ENCODE peak calls at places on chromosome 7, in six cellular contexts. One of them, this sample, is unnamed.

GRCh38 chr7:14760730-14761129 is 141.8 kb downstream of the DGKB start:
- DNase-seq in stomach: no peak
- DNase-seq in SK-N-SH: no peak
- DNase-seq in K562: no peak
- DNase-seq in ovary: no peak
- DNase-seq in GM12878: no peak
- DNase-seq in this sample: no peak

GRCh38 chr7:40546616-40547501 is 412.1 kb downstream of the SUGCT start:
- DNase-seq in ovary: no peak
- DNase-seq in GM12878: no peak
- DNase-seq in SK-N-SH: no peak
- DNase-seq in stomach: no peak
- DNase-seq in K562: no peak
- DNase-seq in this sample: no peak

GRCh38 chr7:6558837-6559236 is 7.6 kb upstream of the GRID2IP start:
- DNase-seq in GM12878: no peak
- DNase-seq in SK-N-SH: peak; percentile 88
- DNase-seq in K562: peak; percentile 80
- DNase-seq in ovary: no peak
- DNase-seq in stomach: no peak
- DNase-seq in this sample: no peak

GRCh38 chr7:140810830-140811556 is 113.7 kb downstream of the BRAF start:
- DNase-seq in SK-N-SH: peak; percentile 67
- DNase-seq in GM12878: peak; percentile 51
- DNase-seq in ovary: peak; percentile 21
- DNase-seq in stomach: peak; percentile 59
- DNase-seq in K562: peak; percentile 52
- DNase-seq in this sample: peak; percentile 57

GRCh38 chr7:123030631-123031030 is 35.1 kb upstream of the TAS2R16 start:
- DNase-seq in stomach: no peak
- DNase-seq in GM12878: no peak
- DNase-seq in ovary: no peak
- DNase-seq in K562: no peak
- DNase-seq in SK-N-SH: no peak
- DNase-seq in this sample: no peak

GRCh38 chr7:36597099-36597773 is 127.1 kb downstream of the AOAH start:
- DNase-seq in GM12878: no peak
- DNase-seq in SK-N-SH: no peak
- DNase-seq in ovary: no peak
- DNase-seq in stomach: no peak
- DNase-seq in K562: no peak
- DNase-seq in this sample: no peak

GRCh38 chr7:128217030-128217805 is 23.9 kb upstream of the LEP start:
- DNase-seq in K562: peak; percentile 72
- DNase-seq in stomach: no peak
- DNase-seq in ovary: no peak
- DNase-seq in SK-N-SH: no peak
- DNase-seq in GM12878: no peak
- DNase-seq in this sample: no peak

GRCh38 chr7:108454674-108455523 is 1.3 kb downstream of the NRCAM start:
- DNase-seq in GM12878: no peak
- DNase-seq in stomach: no peak
- DNase-seq in ovary: no peak
- DNase-seq in SK-N-SH: peak; percentile 90
- DNase-seq in K562: no peak
- DNase-seq in this sample: no peak

GRCh38 chr7:151838861-151839381 is 38.0 kb downstream of the PRKAG2 start:
- DNase-seq in SK-N-SH: no peak
- DNase-seq in stomach: no peak
- DNase-seq in GM12878: peak; percentile 17
- DNase-seq in K562: no peak
- DNase-seq in ovary: no peak
- DNase-seq in this sample: no peak

GRCh38 chr7:15326044-15326644 is 235.7 kb downstream of the AGMO start:
- DNase-seq in K562: no peak
- DNase-seq in ovary: no peak
- DNase-seq in stomach: no peak
- DNase-seq in SK-N-SH: peak; percentile 32
- DNase-seq in GM12878: no peak
- DNase-seq in this sample: no peak

GRCh38 chr7:45347804-45348203 is 190.2 kb downstream of the RAMP3 start:
- DNase-seq in stomach: no peak
- DNase-seq in GM12878: no peak
- DNase-seq in K562: no peak
- DNase-seq in SK-N-SH: peak; percentile 85
- DNase-seq in ovary: no peak
- DNase-seq in this sample: no peak

GRCh38 chr7:111753968-111754367 is 191.7 kb upstream of the IMMP2L start:
- DNase-seq in K562: no peak
- DNase-seq in stomach: no peak
- DNase-seq in SK-N-SH: no peak
- DNase-seq in GM12878: no peak
- DNase-seq in ovary: no peak
- DNase-seq in this sample: no peak

GRCh38 chr7:159036916-159037605 is 107.6 kb downstream of the VIPR2 start:
- DNase-seq in GM12878: no peak
- DNase-seq in K562: no peak
- DNase-seq in stomach: no peak
- DNase-seq in ovary: no peak
- DNase-seq in SK-N-SH: no peak
- DNase-seq in this sample: no peak

GRCh38 chr7:36299223-36299760 is 90.4 kb upstream of the ANLN start:
- DNase-seq in ovary: no peak
- DNase-seq in K562: no peak
- DNase-seq in SK-N-SH: no peak
- DNase-seq in stomach: no peak
- DNase-seq in GM12878: no peak
- DNase-seq in this sample: no peak

GRCh38 chr7:7183833-7184463 is 1.6 kb downstream of the C1GALT1 start:
- DNase-seq in ovary: no peak
- DNase-seq in stomach: no peak
- DNase-seq in GM12878: no peak
- DNase-seq in K562: no peak
- DNase-seq in SK-N-SH: no peak
- DNase-seq in this sample: no peak

GRCh38 chr7:114086906-114087651 is 168.3 kb upstream of the PPP1R3A start:
- DNase-seq in ovary: peak; percentile 30
- DNase-seq in GM12878: no peak
- DNase-seq in stomach: no peak
- DNase-seq in K562: no peak
- DNase-seq in SK-N-SH: peak; percentile 33
- DNase-seq in this sample: peak; percentile 72

GRCh38 chr7:95550546-95550945 is 45.8 kb downstream of the PDK4 start:
- DNase-seq in K562: no peak
- DNase-seq in stomach: no peak
- DNase-seq in ovary: no peak
- DNase-seq in SK-N-SH: no peak
- DNase-seq in GM12878: no peak
- DNase-seq in this sample: no peak

GRCh38 chr7:123645516-123645915 is 10.2 kb upstream of the LMOD2 start:
- DNase-seq in ovary: no peak
- DNase-seq in stomach: no peak
- DNase-seq in GM12878: no peak
- DNase-seq in K562: no peak
- DNase-seq in SK-N-SH: no peak
- DNase-seq in this sample: no peak

GRCh38 chr7:98617051-98617959 is at the start of gene NPTX2:
- DNase-seq in ovary: no peak
- DNase-seq in GM12878: no peak
- DNase-seq in SK-N-SH: peak; percentile 99
- DNase-seq in K562: no peak
- DNase-seq in stomach: no peak
- DNase-seq in this sample: no peak

GRCh38 chr7:31373337-31374289 is 33.1 kb upstream of the NEUROD6 start:
- DNase-seq in K562: peak; percentile 55
- DNase-seq in ovary: no peak
- DNase-seq in GM12878: no peak
- DNase-seq in stomach: peak; percentile 43
- DNase-seq in SK-N-SH: peak; percentile 52
- DNase-seq in this sample: no peak

GRCh38 chr7:151008143-151008510 is 16.2 kb downstream of the ATG9B start:
- DNase-seq in stomach: no peak
- DNase-seq in ovary: no peak
- DNase-seq in SK-N-SH: no peak
- DNase-seq in K562: peak; percentile 90
- DNase-seq in GM12878: no peak
- DNase-seq in this sample: no peak

GRCh38 chr7:25820432-25821040 is 331.5 kb upstream of the NFE2L3 start:
- DNase-seq in SK-N-SH: peak; percentile 24
- DNase-seq in GM12878: no peak
- DNase-seq in stomach: no peak
- DNase-seq in K562: peak; percentile 37
- DNase-seq in ovary: no peak
- DNase-seq in this sample: no peak

GRCh38 chr7:131011437-131011752 is 277.4 kb upstream of the KLF14 start:
- DNase-seq in ovary: no peak
- DNase-seq in SK-N-SH: no peak
- DNase-seq in stomach: no peak
- DNase-seq in K562: no peak
- DNase-seq in GM12878: no peak
- DNase-seq in this sample: no peak

GRCh38 chr7:131012477-131013031 is 278.5 kb upstream of the KLF14 start:
- DNase-seq in K562: peak; percentile 58
- DNase-seq in stomach: no peak
- DNase-seq in ovary: no peak
- DNase-seq in SK-N-SH: no peak
- DNase-seq in GM12878: no peak
- DNase-seq in this sample: no peak

GRCh38 chr7:131010714-131011436 is 276.9 kb upstream of the KLF14 start:
- DNase-seq in K562: no peak
- DNase-seq in ovary: no peak
- DNase-seq in GM12878: no peak
- DNase-seq in stomach: no peak
- DNase-seq in SK-N-SH: no peak
- DNase-seq in this sample: no peak

GRCh38 chr7:131013716-131014115 is 279.7 kb upstream of the KLF14 start:
- DNase-seq in stomach: no peak
- DNase-seq in K562: no peak
- DNase-seq in ovary: no peak
- DNase-seq in SK-N-SH: no peak
- DNase-seq in GM12878: no peak
- DNase-seq in this sample: no peak

DNA sequence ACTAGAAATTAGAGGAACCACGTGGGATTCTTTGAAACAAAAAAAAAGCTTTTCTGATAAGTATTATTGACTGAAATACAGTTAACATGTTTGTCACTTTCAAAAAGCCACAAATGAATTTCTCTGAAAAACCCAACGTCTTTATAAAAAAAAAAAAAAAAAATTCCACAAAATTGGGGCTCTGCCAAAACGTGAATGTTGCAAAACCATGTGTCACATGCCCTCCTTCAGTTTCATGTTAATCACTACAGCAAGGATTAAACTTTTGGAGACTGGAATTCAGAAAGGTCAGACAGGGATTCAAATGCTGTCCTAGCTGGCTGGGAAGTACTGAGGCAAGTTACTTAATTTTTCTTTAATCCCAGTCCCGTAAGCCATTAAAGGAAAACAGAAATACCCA is 278.0 kb upstream of the KLF14 start:
- DNase-seq in stomach: no peak
- DNase-seq in K562: no peak
- DNase-seq in SK-N-SH: no peak
- DNase-seq in ovary: no peak
- DNase-seq in GM12878: no peak
- DNase-seq in this sample: no peak
- TF ChIP-seq EP300 in stomach: no peak
- TF ChIP-seq EP300 in K562: no peak
- TF ChIP-seq EP300 in SK-N-SH: peak; percentile 56
- TF ChIP-seq EP300 in ovary: no peak
- TF ChIP-seq EP300 in GM12878: no peak
- TF ChIP-seq EP300 in this sample: no peak

GRCh38 chr7:149449897-149450296 is 11.0 kb downstream of the ZNF777 start:
- DNase-seq in ovary: no peak
- DNase-seq in GM12878: no peak
- DNase-seq in stomach: no peak
- DNase-seq in SK-N-SH: no peak
- DNase-seq in K562: no peak
- DNase-seq in this sample: peak; percentile 43
- H3K36me3 ChIP-seq in ovary: no peaks in the 10 kb centered on the region
- H3K36me3 ChIP-seq in GM12878: peaks cover 13% of the 10 kb centered on the region
- H3K36me3 ChIP-seq in stomach: peaks cover 95% of the 10 kb centered on the region
- H3K36me3 ChIP-seq in SK-N-SH: peaks cover 58% of the 10 kb centered on the region
- H3K36me3 ChIP-seq in K562: peaks cover 85% of the 10 kb centered on the region
- H3K36me3 ChIP-seq in this sample: peaks cover 85% of the 10 kb centered on the region

GRCh38 chr7:84249651-84250050 is 55.1 kb upstream of the SEMA3A start:
- DNase-seq in ovary: no peak
- DNase-seq in SK-N-SH: no peak
- DNase-seq in stomach: no peak
- DNase-seq in GM12878: no peak
- DNase-seq in K562: no peak
- DNase-seq in this sample: no peak

GRCh38 chr7:84248843-84249242 is 54.3 kb upstream of the SEMA3A start:
- DNase-seq in stomach: no peak
- DNase-seq in SK-N-SH: no peak
- DNase-seq in K562: no peak
- DNase-seq in GM12878: no peak
- DNase-seq in ovary: no peak
- DNase-seq in this sample: no peak

GRCh38 chr7:84247591-84247990 is 53.0 kb upstream of the SEMA3A start:
- DNase-seq in GM12878: no peak
- DNase-seq in SK-N-SH: no peak
- DNase-seq in stomach: no peak
- DNase-seq in ovary: no peak
- DNase-seq in K562: no peak
- DNase-seq in this sample: no peak

GRCh38 chr7:84248267-84248666 is 53.7 kb upstream of the SEMA3A start:
- DNase-seq in stomach: no peak
- DNase-seq in GM12878: peak; percentile 36
- DNase-seq in SK-N-SH: no peak
- DNase-seq in K562: no peak
- DNase-seq in ovary: no peak
- DNase-seq in this sample: no peak

DNA sequence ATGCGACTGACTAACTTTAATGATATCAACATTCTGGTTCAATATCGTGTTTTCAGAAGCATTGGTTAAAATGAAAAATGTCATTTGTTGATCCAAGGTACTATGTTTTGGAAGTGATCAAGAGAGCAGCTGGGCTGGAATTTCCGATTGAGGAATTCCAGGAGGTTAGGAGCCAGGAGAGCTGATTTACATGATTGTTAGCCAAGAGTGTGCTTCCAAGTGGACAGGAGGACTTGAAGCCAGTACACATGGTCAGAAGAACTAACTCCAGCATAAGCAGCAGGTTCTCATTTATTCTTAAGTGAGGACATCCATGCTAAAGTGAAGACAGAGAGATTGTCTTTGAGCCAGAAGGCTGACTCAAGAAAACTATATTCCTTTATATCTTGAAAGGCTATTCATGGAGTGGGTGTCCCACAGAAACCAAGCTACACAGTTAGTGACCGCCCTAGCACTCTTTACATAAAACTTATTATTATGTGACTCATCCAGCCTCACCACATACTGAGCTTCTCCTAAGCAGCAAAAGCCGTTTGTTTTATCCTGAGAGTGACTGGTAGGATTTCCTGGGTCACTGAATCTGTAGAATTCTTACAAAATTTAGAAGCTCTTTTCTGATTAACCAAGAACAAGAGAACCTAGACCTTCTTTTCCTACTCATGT is 56.7 kb upstream of the SEMA3A start:
- DNase-seq in ovary: no peak
- DNase-seq in SK-N-SH: no peak
- DNase-seq in GM12878: no peak
- DNase-seq in K562: no peak
- DNase-seq in stomach: no peak
- DNase-seq in this sample: no peak
- TF ChIP-seq EP300 in ovary: no peak
- TF ChIP-seq EP300 in SK-N-SH: no peak
- TF ChIP-seq EP300 in GM12878: no peak
- TF ChIP-seq EP300 in K562: no peak
- TF ChIP-seq EP300 in stomach: no peak
- TF ChIP-seq EP300 in this sample: no peak

GRCh38 chr7:154769011-154769410 is 233.9 kb downstream of the PAXIP1 start:
- DNase-seq in stomach: no peak
- DNase-seq in GM12878: no peak
- DNase-seq in ovary: no peak
- DNase-seq in SK-N-SH: no peak
- DNase-seq in K562: no peak
- DNase-seq in this sample: no peak
- H3K36me3 ChIP-seq in stomach: peaks cover 10% of the 10 kb centered on the region
- H3K36me3 ChIP-seq in GM12878: no peaks in the 10 kb centered on the region
- H3K36me3 ChIP-seq in ovary: no peaks in the 10 kb centered on the region
- H3K36me3 ChIP-seq in SK-N-SH: no peaks in the 10 kb centered on the region
- H3K36me3 ChIP-seq in K562: no peaks in the 10 kb centered on the region
- H3K36me3 ChIP-seq in this sample: no peaks in the 10 kb centered on the region